ENCODE peak calls at places on chromosome 3, in four cellular contexts. P is CD8-positive, alpha-beta memory T cell; B is heart right ventricle; I is NCI-H1417. W is an unnamed sample.

GRCh38 chr3:16547958-16548357 is 34.5 kb upstream of the RFTN1 start:
- DNase-seq in I (no peak), B (no peak), P (no peak), W (no peak)

GRCh38 chr3:45367451-45367850 is 20.9 kb upstream of the LARS2 start:
- DNase-seq in B (no peak), I (no peak), P (no peak), W (no peak)

GRCh38 chr3:111072016-111072891 is 638 bp downstream of the NECTIN3 start:
- DNase-seq in P (peak), B (peak), I (peak), W (peak)

GRCh38 chr3:135992072-135992471 is 26.5 kb downstream of the PPP2R3A start:
- DNase-seq in B (no peak), I (no peak), P (no peak), W (no peak)

GRCh38 chr3:130582457-130583155 is 65.6 kb downstream of the COL6A6 start:
- DNase-seq in P (no peak), I (no peak), B (no peak), W (no peak)

GRCh38 chr3:3110749-3111361 is 681 bp upstream of the IL5RA start:
- DNase-seq in I (no peak), P (no peak), B (no peak), W (no peak)

GRCh38 chr3:153426803-153427202 is 264.8 kb downstream of the RAP2B start:
- DNase-seq in I (no peak), P (no peak), B (no peak), W (no peak)

GRCh38 chr3:150286390-150287147 is 121.5 kb upstream of the TSC22D2 start:
- DNase-seq in B (no peak), I (peak), P (no peak), W (no peak)

GRCh38 chr3:50664959-50665602 is 9.6 kb upstream of the DOCK3 start:
- DNase-seq in I (no peak), P (no peak), B (no peak), W (no peak)

GRCh38 chr3:99526927-99527326 is 111.5 kb upstream of the COL8A1 start:
- DNase-seq in P (no peak), I (no peak), B (no peak), W (no peak)

GRCh38 chr3:51539291-51539891 is 872 bp downstream of the RAD54L2 start:
- DNase-seq in I (no peak), P (peak), B (no peak), W (no peak)

GRCh38 chr3:182257361-182257760 is 535.9 kb upstream of the ATP11B start:
- DNase-seq in P (no peak), I (no peak), B (no peak), W (no peak)

GRCh38 chr3:99645277-99646106 is 7.1 kb downstream of the COL8A1 start:
- DNase-seq in P (no peak), B (no peak), I (peak), W (no peak)

GRCh38 chr3:49839193-49839809 is 17.1 kb downstream of the TRAIP start:
- DNase-seq in I (peak), P (peak), B (peak), W (peak)

GRCh38 chr3:17553080-17553479 is 189.4 kb downstream of the TBC1D5 start:
- DNase-seq in P (no peak), I (no peak), B (no peak), W (no peak)